ENCODE peak calls at places on chromosomes 6 and 20, in eight cellular contexts. One of them, this sample, is unnamed.

GRCh38 chr6:44737349-44737748 is 349.8 kb downstream of the CDC5L start:
- DNase-seq in tibial artery: no peak
- DNase-seq in glutamatergic neuron: no peak
- DNase-seq in pancreas: no peak
- DNase-seq in left ventricle myocardium inferior: no peak
- DNase-seq in fibroblast of villous mesenchyme: no peak
- DNase-seq in heart left ventricle: no peak
- DNase-seq in kidney: no peak
- DNase-seq in this sample: no peak

GRCh38 chr20:25273046-25273445 is 25.2 kb downstream of the PYGB start:
- DNase-seq in left ventricle myocardium inferior: peak
- DNase-seq in glutamatergic neuron: peak
- DNase-seq in kidney: peak
- DNase-seq in pancreas: peak
- DNase-seq in fibroblast of villous mesenchyme: no peak
- DNase-seq in tibial artery: peak
- DNase-seq in heart left ventricle: peak
- DNase-seq in this sample: no peak

GRCh38 chr6:166435574-166435973 is 52.8 kb upstream of the MPC1 start:
- DNase-seq in left ventricle myocardium inferior: peak
- DNase-seq in glutamatergic neuron: no peak
- DNase-seq in pancreas: no peak
- DNase-seq in kidney: no peak
- DNase-seq in heart left ventricle: no peak
- DNase-seq in fibroblast of villous mesenchyme: no peak
- DNase-seq in tibial artery: peak
- DNase-seq in this sample: no peak

GRCh38 chr6:104884867-104885517 is 25.3 kb upstream of the HACE1 start:
- DNase-seq in glutamatergic neuron: no peak
- DNase-seq in tibial artery: no peak
- DNase-seq in left ventricle myocardium inferior: no peak
- DNase-seq in kidney: no peak
- DNase-seq in fibroblast of villous mesenchyme: no peak
- DNase-seq in pancreas: no peak
- DNase-seq in heart left ventricle: no peak
- DNase-seq in this sample: no peak

GRCh38 chr6:37308084-37308817 is 45.5 kb upstream of the RNF8 start:
- DNase-seq in pancreas: no peak
- DNase-seq in left ventricle myocardium inferior: no peak
- DNase-seq in kidney: no peak
- DNase-seq in fibroblast of villous mesenchyme: peak
- DNase-seq in heart left ventricle: no peak
- DNase-seq in glutamatergic neuron: no peak
- DNase-seq in tibial artery: no peak
- DNase-seq in this sample: peak

GRCh38 chr20:44027686-44028340 is 113.2 kb downstream of the TOX2 start:
- DNase-seq in left ventricle myocardium inferior: no peak
- DNase-seq in heart left ventricle: no peak
- DNase-seq in tibial artery: no peak
- DNase-seq in pancreas: no peak
- DNase-seq in glutamatergic neuron: no peak
- DNase-seq in fibroblast of villous mesenchyme: no peak
- DNase-seq in kidney: no peak
- DNase-seq in this sample: no peak

GRCh38 chr20:50107086-50107645 is 5.8 kb downstream of the UBE2V1 start:
- DNase-seq in fibroblast of villous mesenchyme: no peak
- DNase-seq in heart left ventricle: no peak
- DNase-seq in kidney: no peak
- DNase-seq in tibial artery: no peak
- DNase-seq in glutamatergic neuron: no peak
- DNase-seq in left ventricle myocardium inferior: no peak
- DNase-seq in pancreas: no peak
- DNase-seq in this sample: no peak

GRCh38 chr6:116876635-116877611 is at the start of gene RFX6:
- DNase-seq in glutamatergic neuron: peak
- DNase-seq in fibroblast of villous mesenchyme: no peak
- DNase-seq in tibial artery: no peak
- DNase-seq in kidney: peak
- DNase-seq in heart left ventricle: no peak
- DNase-seq in pancreas: peak
- DNase-seq in left ventricle myocardium inferior: no peak
- DNase-seq in this sample: no peak

GRCh38 chr6:21187485-21187884 is 406.1 kb upstream of the SOX4 start:
- DNase-seq in pancreas: no peak
- DNase-seq in kidney: no peak
- DNase-seq in left ventricle myocardium inferior: no peak
- DNase-seq in glutamatergic neuron: no peak
- DNase-seq in fibroblast of villous mesenchyme: no peak
- DNase-seq in tibial artery: no peak
- DNase-seq in heart left ventricle: no peak
- DNase-seq in this sample: no peak

GRCh38 chr6:125918681-125919566 is 37.6 kb upstream of the HINT3 start:
- DNase-seq in glutamatergic neuron: no peak
- DNase-seq in tibial artery: peak
- DNase-seq in left ventricle myocardium inferior: no peak
- DNase-seq in kidney: no peak
- DNase-seq in pancreas: no peak
- DNase-seq in heart left ventricle: peak
- DNase-seq in fibroblast of villous mesenchyme: peak
- DNase-seq in this sample: peak

GRCh38 chr6:797479-798077 is 104.6 kb upstream of the EXOC2 start:
- DNase-seq in heart left ventricle: peak
- DNase-seq in tibial artery: no peak
- DNase-seq in pancreas: no peak
- DNase-seq in fibroblast of villous mesenchyme: peak
- DNase-seq in left ventricle myocardium inferior: no peak
- DNase-seq in glutamatergic neuron: no peak
- DNase-seq in kidney: no peak
- DNase-seq in this sample: peak

GRCh38 chr6:21594427-21595264 is 1.1 kb downstream of the SOX4 start:
- DNase-seq in tibial artery: peak
- DNase-seq in pancreas: peak
- DNase-seq in glutamatergic neuron: peak
- DNase-seq in heart left ventricle: peak
- DNase-seq in fibroblast of villous mesenchyme: peak
- DNase-seq in left ventricle myocardium inferior: peak
- DNase-seq in kidney: peak
- DNase-seq in this sample: peak

GRCh38 chr6:137494281-137494966 is at the start of gene OLIG3:
- DNase-seq in heart left ventricle: no peak
- DNase-seq in pancreas: no peak
- DNase-seq in fibroblast of villous mesenchyme: no peak
- DNase-seq in kidney: no peak
- DNase-seq in glutamatergic neuron: peak
- DNase-seq in tibial artery: no peak
- DNase-seq in left ventricle myocardium inferior: no peak
- DNase-seq in this sample: no peak

GRCh38 chr20:17499041-17499440 is 32.1 kb downstream of the BFSP1 start:
- DNase-seq in glutamatergic neuron: no peak
- DNase-seq in left ventricle myocardium inferior: no peak
- DNase-seq in heart left ventricle: no peak
- DNase-seq in kidney: no peak
- DNase-seq in tibial artery: no peak
- DNase-seq in fibroblast of villous mesenchyme: peak
- DNase-seq in pancreas: no peak
- DNase-seq in this sample: no peak

GRCh38 chr6:88730602-88731001 is 232.8 kb downstream of the RNGTT start:
- DNase-seq in left ventricle myocardium inferior: no peak
- DNase-seq in fibroblast of villous mesenchyme: no peak
- DNase-seq in glutamatergic neuron: no peak
- DNase-seq in tibial artery: no peak
- DNase-seq in heart left ventricle: no peak
- DNase-seq in kidney: peak
- DNase-seq in pancreas: no peak
- DNase-seq in this sample: no peak

DNA sequence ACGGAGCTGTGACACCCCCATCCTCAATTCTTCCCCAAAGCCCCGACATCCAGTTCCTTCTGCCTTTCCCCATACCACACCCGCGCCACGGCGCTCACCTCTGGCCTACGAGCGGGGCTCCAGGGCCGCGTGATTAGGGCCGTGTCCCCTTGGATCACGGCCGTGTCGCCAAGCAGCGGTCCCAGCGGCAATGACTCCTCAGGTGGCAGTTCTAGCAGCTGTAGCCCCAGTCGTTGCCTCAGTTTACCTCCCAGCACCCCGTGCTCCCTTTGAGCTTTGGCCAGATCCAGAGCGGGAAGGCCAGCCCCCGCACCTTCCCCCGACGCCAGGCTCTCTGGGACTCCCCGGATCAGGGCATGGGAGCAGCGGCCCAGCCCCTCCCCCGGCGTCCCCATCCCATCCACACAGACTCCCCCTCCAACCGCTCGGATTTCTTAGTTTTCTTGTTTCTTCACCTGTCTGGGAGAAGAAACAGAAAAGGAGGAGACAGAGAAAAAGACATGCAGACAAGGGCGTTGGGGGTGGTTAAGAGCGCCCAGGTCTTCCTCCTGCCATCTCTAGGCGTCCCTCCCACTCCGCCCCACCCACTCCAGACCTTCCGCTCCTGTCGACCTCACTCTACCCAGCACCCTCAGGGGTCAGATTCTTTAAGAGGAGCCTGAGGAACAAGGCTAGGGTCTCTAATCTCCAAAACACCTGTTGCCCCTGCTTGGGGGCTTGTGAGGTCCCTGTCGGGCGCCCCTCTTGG is at the start of gene DDAH2:
- DNase-seq in heart left ventricle: no peak
- DNase-seq in left ventricle myocardium inferior: no peak
- DNase-seq in kidney: peak
- DNase-seq in fibroblast of villous mesenchyme: no peak
- DNase-seq in tibial artery: no peak
- DNase-seq in pancreas: no peak
- DNase-seq in glutamatergic neuron: no peak
- DNase-seq in this sample: no peak
- TF ChIP-seq CTCF in heart left ventricle: peak
- TF ChIP-seq CTCF in left ventricle myocardium inferior: peak
- TF ChIP-seq CTCF in kidney: no peak
- TF ChIP-seq CTCF in fibroblast of villous mesenchyme: no peak
- TF ChIP-seq CTCF in tibial artery: peak
- TF ChIP-seq CTCF in pancreas: peak
- TF ChIP-seq CTCF in glutamatergic neuron: no peak
- TF ChIP-seq CTCF in this sample: no peak

DNA sequence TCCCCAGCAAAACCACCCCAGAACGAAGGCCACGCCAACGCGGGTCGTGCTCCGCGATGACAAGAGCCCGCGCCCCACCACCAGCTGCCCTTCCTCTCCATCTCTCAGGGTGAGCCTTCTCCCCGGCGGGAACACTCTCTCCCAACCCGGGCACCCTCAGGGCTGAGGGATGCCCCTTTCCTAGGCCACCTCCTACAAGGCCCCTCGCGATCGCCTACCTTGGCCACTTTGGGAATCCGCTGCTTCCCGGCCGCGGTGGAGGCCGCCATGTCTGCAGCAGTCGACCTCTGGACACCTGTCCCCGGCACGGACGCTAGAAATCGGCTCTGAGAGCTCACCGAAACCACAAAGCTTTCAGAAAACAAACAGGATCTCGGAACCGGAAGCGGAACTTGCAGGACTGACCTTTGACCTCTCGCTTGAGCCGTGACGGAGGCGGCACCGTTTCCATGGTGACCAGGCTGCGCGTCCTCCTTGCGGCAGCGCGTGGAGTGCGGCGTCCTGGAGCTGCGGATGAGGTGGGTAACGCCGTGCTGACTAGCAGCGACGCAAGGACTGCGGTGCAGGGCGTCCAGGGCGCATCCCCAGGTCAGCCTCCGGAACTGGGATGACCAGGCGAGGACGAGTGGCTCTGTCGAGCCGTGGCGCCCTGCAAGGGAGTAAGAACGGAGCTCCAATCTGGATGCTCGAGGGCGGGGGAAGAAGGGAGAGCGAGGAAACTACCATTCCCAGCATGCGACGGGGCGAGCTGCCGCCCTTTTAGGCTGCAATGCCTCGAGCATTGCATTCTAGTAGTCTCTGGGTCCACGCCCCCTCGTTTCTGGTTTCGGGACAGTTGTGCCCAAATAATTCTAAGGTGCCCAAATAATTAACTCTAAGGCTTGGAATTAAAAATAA is at the start of the genes CFAP61 and CRNKL1:
- DNase-seq in fibroblast of villous mesenchyme: peak
- DNase-seq in glutamatergic neuron: peak
- DNase-seq in kidney: peak
- DNase-seq in tibial artery: peak
- DNase-seq in pancreas: peak
- DNase-seq in heart left ventricle: peak
- DNase-seq in left ventricle myocardium inferior: peak
- DNase-seq in this sample: peak
- TF ChIP-seq CTCF in fibroblast of villous mesenchyme: no peak
- TF ChIP-seq CTCF in glutamatergic neuron: no peak
- TF ChIP-seq CTCF in kidney: peak
- TF ChIP-seq CTCF in tibial artery: peak
- TF ChIP-seq CTCF in pancreas: no peak
- TF ChIP-seq CTCF in heart left ventricle: no peak
- TF ChIP-seq CTCF in left ventricle myocardium inferior: peak
- TF ChIP-seq CTCF in this sample: peak

GRCh38 chr6:46105568-46105967 is 24.2 kb upstream of the ENPP4 start:
- DNase-seq in fibroblast of villous mesenchyme: no peak
- DNase-seq in left ventricle myocardium inferior: no peak
- DNase-seq in kidney: no peak
- DNase-seq in pancreas: no peak
- DNase-seq in tibial artery: no peak
- DNase-seq in heart left ventricle: no peak
- DNase-seq in glutamatergic neuron: no peak
- DNase-seq in this sample: no peak
- TF ChIP-seq CTCF in fibroblast of villous mesenchyme: no peak
- TF ChIP-seq CTCF in left ventricle myocardium inferior: no peak
- TF ChIP-seq CTCF in kidney: no peak
- TF ChIP-seq CTCF in pancreas: no peak
- TF ChIP-seq CTCF in tibial artery: no peak
- TF ChIP-seq CTCF in heart left ventricle: no peak
- TF ChIP-seq CTCF in glutamatergic neuron: no peak
- TF ChIP-seq CTCF in this sample: no peak

DNA sequence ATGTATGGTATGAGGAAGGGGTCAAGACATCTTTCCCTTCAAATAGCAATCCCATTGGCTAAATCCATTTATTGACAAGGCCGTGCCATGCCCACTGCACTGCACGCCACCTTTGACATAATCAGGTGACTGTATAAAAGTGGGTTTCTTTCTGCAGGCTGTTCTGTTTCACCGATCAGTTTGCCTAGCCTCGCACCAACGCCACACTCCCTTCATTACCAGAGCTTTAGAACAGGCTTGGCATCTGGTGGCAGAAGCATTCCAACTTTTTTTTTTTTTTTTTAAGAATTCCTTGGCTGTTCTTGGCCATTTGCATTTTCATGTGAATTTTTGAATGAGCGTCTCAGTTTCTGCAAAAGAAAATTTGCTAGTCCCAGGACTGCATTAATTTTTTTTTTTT is 78.1 kb downstream of the PPP1R3G start:
- DNase-seq in pancreas: no peak
- DNase-seq in kidney: no peak
- DNase-seq in fibroblast of villous mesenchyme: no peak
- DNase-seq in glutamatergic neuron: no peak
- DNase-seq in heart left ventricle: no peak
- DNase-seq in left ventricle myocardium inferior: no peak
- DNase-seq in tibial artery: no peak
- DNase-seq in this sample: no peak
- TF ChIP-seq CTCF in pancreas: no peak
- TF ChIP-seq CTCF in kidney: no peak
- TF ChIP-seq CTCF in fibroblast of villous mesenchyme: no peak
- TF ChIP-seq CTCF in glutamatergic neuron: no peak
- TF ChIP-seq CTCF in heart left ventricle: no peak
- TF ChIP-seq CTCF in left ventricle myocardium inferior: no peak
- TF ChIP-seq CTCF in tibial artery: no peak
- TF ChIP-seq CTCF in this sample: no peak

GRCh38 chr6:68892432-68892831 is 257.4 kb downstream of the ADGRB3 start:
- DNase-seq in glutamatergic neuron: no peak
- DNase-seq in left ventricle myocardium inferior: no peak
- DNase-seq in fibroblast of villous mesenchyme: no peak
- DNase-seq in heart left ventricle: no peak
- DNase-seq in pancreas: no peak
- DNase-seq in tibial artery: no peak
- DNase-seq in kidney: no peak
- DNase-seq in this sample: no peak
- TF ChIP-seq CTCF in glutamatergic neuron: no peak
- TF ChIP-seq CTCF in left ventricle myocardium inferior: no peak
- TF ChIP-seq CTCF in fibroblast of villous mesenchyme: no peak
- TF ChIP-seq CTCF in heart left ventricle: no peak
- TF ChIP-seq CTCF in pancreas: no peak
- TF ChIP-seq CTCF in tibial artery: no peak
- TF ChIP-seq CTCF in kidney: no peak
- TF ChIP-seq CTCF in this sample: no peak